ENCODE peak calls at places on chromosomes 1 and 21, in five cellular contexts. E is HCT116, K is cardiac muscle cell, Q is heart right ventricle, T is adrenal gland. H is an unnamed sample. For H3K4me1, the result is how much of the 10 kb centered on the place peaks cover.

GRCh38 chr1:245500546-245500945 is 345.8 kb downstream of the KIF26B start:
- DNase-seq in T (peak), K (peak), E (no peak), Q (peak), H (no peak)

GRCh38 chr1:116360435-116361173 is 12.4 kb upstream of the ATP1A1 start:
- DNase-seq in T (no peak), E (no peak), Q (no peak), K (peak), H (no peak)

GRCh38 chr1:246932366-246932700 is 585 bp upstream of the AHCTF1 start:
- DNase-seq in K (no peak), T (no peak), E (no peak), Q (no peak), H (no peak)

GRCh38 chr1:33337994-33338494 is 17.1 kb upstream of the A3GALT2 start:
- DNase-seq in T (no peak), E (no peak), K (peak), Q (no peak), H (no peak)

GRCh38 chr1:20322081-20322824 is 31.6 kb downstream of the VWA5B1 start:
- DNase-seq in K (peak), Q (no peak), E (no peak), T (no peak), H (no peak)

GRCh38 chr1:2205191-2205952 is 10.8 kb upstream of the FAAP20 start:
- DNase-seq in Q (peak), E (peak), K (peak), T (peak), H (peak)

GRCh38 chr21:44778094-44778493 is 23.5 kb downstream of the UBE2G2 start:
- DNase-seq in T (no peak), K (no peak), Q (no peak), E (peak), H (no peak)

GRCh38 chr1:197862671-197863070 is 39.8 kb upstream of the C1orf53 start:
- DNase-seq in K (no peak), T (no peak), Q (no peak), E (no peak), H (no peak)

GRCh38 chr1:82392513-82392912 is 591.8 kb downstream of the ADGRL2 start:
- DNase-seq in T (no peak), K (peak), E (no peak), Q (no peak), H (no peak)

GRCh38 chr1:43282220-43283195 is 2.9 kb downstream of the C1orf210 start:
- DNase-seq in K (no peak), T (no peak), E (no peak), Q (no peak), H (no peak)

GRCh38 chr21:38140192-38140905 is 116.4 kb upstream of the KCNJ15 start:
- DNase-seq in K (peak), E (no peak), T (peak), Q (peak), H (peak)

GRCh38 chr1:232830661-232831060 is 25.4 kb downstream of the MAP10 start:
- DNase-seq in Q (no peak), T (no peak), E (no peak), K (no peak), H (no peak)
- H3K4me1 ChIP-seq in Q (under half), T (under half), E (under half), K (under half), H (under half)

GRCh38 chr1:50048791-50049190 is 25.0 kb upstream of the AGBL4 start:
- DNase-seq in K (no peak), T (no peak), Q (no peak), E (no peak), H (no peak)

DNA sequence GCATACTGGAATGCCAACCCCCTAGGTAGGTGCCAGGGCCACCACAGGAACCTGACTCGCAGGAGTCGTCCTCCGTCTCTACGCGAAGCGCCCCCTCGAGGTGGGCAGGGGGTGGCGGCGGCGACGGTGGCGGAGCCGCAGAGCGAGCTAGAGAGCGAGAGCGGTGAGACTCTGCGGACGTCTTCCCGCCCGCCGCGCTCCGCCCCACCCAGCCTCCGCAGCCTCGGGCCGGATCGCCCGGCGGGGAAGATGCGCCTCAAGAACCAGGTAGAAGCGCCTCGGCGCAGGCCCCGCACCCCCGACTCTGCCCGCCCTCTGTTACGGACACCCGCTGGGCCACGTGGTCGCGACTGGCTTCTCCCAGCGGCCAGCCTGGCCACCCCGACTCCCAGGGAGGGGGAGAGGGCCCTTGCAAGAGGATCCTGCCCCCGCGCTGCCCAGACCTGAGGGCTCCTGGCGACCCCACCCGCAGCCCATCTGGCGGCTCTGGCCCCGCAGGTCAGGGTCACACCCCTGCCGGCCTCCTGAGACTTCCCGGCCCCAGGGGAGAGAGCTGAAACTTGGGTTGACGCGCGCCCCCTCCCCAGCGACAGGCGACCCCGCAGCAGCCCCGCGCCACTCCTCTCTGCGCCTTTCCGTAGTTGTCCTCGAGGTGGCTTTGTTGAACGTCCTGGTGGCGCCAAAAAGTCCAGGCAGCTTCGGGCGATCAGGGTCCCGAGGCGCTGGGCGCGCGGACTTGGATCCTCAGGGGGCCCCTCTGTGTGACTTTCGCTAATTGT is 24.4 kb upstream of the AGBL4 start:
- DNase-seq in T (no peak), Q (peak), E (no peak), K (no peak), H (no peak)
- TF ChIP-seq CTCF in T (no peak), Q (no peak), E (no peak), K (peak), H (no peak)

DNA sequence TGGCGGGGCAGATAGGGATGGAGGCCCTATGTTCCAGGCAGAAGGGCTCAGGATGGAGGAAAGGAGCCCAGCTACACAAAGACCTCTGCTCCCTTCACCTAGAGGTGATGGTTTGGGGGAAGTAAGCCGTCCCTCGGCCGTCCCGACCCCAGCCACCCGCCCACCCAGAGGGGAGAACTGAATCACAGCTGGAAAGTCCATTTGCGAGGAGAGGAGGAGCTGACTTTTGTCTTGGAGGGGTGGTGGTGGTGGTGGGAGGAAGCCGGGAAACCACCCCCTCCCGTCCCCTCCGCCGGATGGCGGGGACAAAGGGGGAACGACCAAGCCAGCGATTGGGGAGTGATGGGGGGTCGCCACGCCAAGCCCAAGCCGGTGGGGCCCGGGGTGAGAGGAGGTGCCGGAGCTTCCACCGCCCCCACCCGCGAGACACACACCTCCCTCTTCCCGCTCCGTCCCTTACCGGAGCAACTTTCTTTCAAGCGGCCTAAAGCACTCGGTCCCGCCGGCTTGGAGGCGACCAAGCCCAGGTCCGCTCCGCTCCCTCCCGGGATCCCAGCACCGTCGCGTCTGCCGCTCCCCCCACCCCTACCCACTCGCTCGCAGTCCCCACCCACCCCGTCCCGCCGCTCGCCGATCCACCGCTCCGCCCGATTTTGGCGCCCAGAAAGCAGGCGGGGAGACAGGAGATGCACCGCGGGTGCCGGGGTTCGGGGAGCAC is 581 bp downstream of the ARHGEF2 start:
- DNase-seq in K (no peak), E (no peak), Q (peak), T (no peak), H (peak)
- H3K4me1 ChIP-seq in K (under half), E (half or more), Q (half or more), T (under half), H (half or more)

DNA sequence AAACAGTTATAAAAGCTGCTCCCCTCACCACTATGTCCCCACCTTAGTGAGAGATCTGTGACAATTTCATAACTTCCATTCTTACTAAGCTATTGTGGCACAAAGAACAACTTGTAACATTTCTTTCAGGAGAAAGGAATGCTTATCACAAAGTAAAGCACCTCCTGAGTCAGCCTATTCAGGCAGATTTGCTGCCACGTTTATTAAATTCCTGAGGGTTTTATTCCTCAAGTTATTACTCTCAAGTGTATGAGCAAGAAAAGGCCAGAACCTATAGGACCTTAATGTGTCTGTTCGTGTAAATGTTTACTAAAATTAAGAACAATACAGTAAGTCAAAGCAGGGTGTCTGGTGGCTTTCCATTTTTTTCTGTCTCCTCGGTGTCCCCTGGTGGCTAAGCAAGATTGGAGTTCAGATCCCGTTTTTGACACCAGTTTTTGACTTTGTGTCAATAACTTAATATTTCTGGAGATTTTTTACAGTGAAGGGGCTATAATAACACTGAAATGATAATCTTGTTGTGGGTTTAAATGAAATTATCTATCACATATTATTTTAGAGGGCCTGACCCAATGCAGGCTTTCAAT is 1539.6 kb downstream of the BRINP3 start:
- DNase-seq in T (no peak), K (peak), Q (no peak), E (peak), H (no peak)
- TF ChIP-seq CTCF in T (no peak), K (peak), Q (no peak), E (peak), H (no peak)

GRCh38 chr1:167450843-167451242 is 67.5 kb downstream of the CD247 start:
- DNase-seq in T (no peak), E (no peak), Q (no peak), K (no peak), H (no peak)
- H3K4me1 ChIP-seq in T (under half), E (under half), Q (under half), K (under half), H (under half)

GRCh38 chr1:167332503-167332902 is 111.8 kb downstream of the POU2F1 start:
- DNase-seq in Q (no peak), K (peak), E (no peak), T (no peak), H (no peak)
- TF ChIP-seq CTCF in Q (no peak), K (no peak), E (no peak), T (no peak), H (no peak)

H was measured in heart left ventricle.